ENCODE peak calls at places on chromosomes 3 and 15, in ten cellular contexts. F is AG10803; C is stomach; H is uterus; B is transverse colon; Y is coronary artery; S is CD8-positive, alpha-beta T cell; L is GM06990; W is lower lobe of right lung; K is esophagus squamous epithelium. M is an unnamed sample.

GRCh38 chr3:66565301-66565700 is 64.5 kb upstream of the LRIG1 start:
- DNase-seq in W (no peak), F (no peak), H (no peak), K (no peak), B (no peak), C (no peak), S (no peak), L (no peak), Y (no peak), M (no peak)

GRCh38 chr15:71735013-71735757 is 75.2 kb upstream of the NR2E3 start:
- DNase-seq in B (no peak), F (no peak), C (no peak), L (no peak), Y (no peak), H (no peak), W (no peak), S (no peak), K (no peak), M (no peak)

GRCh38 chr3:73148653-73149052 is 87.2 kb downstream of the EBLN2 start:
- DNase-seq in K (no peak), C (no peak), F (peak; percentile 49), Y (no peak), H (no peak), S (no peak), B (no peak), W (no peak), L (no peak), M (no peak)

GRCh38 chr15:40511472-40512133 is 40.8 kb downstream of the CHST14 start:
- DNase-seq in S (no peak), F (peak; percentile 35), K (no peak), C (peak; percentile 93), H (peak; percentile 56), B (peak; percentile 84), L (peak; percentile 52), W (peak; percentile 90), Y (no peak), M (peak; percentile 23)

GRCh38 chr15:95556866-95557225 is 773.7 kb upstream of the NR2F2 start:
- DNase-seq in B (no peak), K (no peak), C (no peak), W (no peak), L (no peak), S (no peak), H (no peak), F (no peak), Y (no peak), M (peak; percentile 93)

GRCh38 chr15:73962409-73962808 is 29.7 kb downstream of the STOML1 start:
- DNase-seq in F (peak; percentile 22), L (no peak), H (no peak), C (no peak), B (no peak), Y (no peak), S (no peak), W (no peak), K (no peak), M (no peak)

GRCh38 chr15:70422342-70422741 is 324.6 kb upstream of the TLE3 start:
- DNase-seq in L (no peak), F (no peak), S (no peak), Y (no peak), C (no peak), K (no peak), W (no peak), H (no peak), B (no peak), M (no peak)

GRCh38 chr15:67613708-67614107 is 71.2 kb downstream of the MAP2K5 start:
- DNase-seq in F (no peak), H (no peak), Y (no peak), B (no peak), S (no peak), W (no peak), L (no peak), K (no peak), C (no peak), M (no peak)

GRCh38 chr15:89783111-89783860 is 7.2 kb downstream of the MESP2 start:
- DNase-seq in L (no peak), B (no peak), F (peak; percentile 84), S (no peak), W (no peak), C (no peak), H (no peak), Y (peak; percentile 71), K (no peak), M (peak; percentile 32)

GRCh38 chr3:189304465-189305341 is 132.9 kb downstream of the TPRG1 start:
- DNase-seq in Y (no peak), B (peak; percentile 74), L (no peak), H (peak; percentile 70), K (no peak), C (peak; percentile 93), W (peak; percentile 63), S (no peak), F (peak; percentile 62), M (peak; percentile 54)

GRCh38 chr3:63927623-63928280 is 15.6 kb upstream of the SCAANT1 start:
- DNase-seq in C (no peak), Y (no peak), K (no peak), W (no peak), L (no peak), F (no peak), H (no peak), S (no peak), B (no peak), M (no peak)

GRCh38 chr3:120561251-120562045 is 34.7 kb upstream of the NDUFB4 start:
- DNase-seq in L (no peak), Y (no peak), H (peak; percentile 78), F (peak; percentile 68), W (peak; percentile 66), S (peak; percentile 69), C (peak; percentile 79), B (peak; percentile 77), K (no peak), M (peak; percentile 78)

GRCh38 chr15:64991536-64992135 is 1.9 kb upstream of the SPG21 start:
- DNase-seq in C (no peak), B (no peak), K (no peak), H (no peak), Y (no peak), F (peak; percentile 51), S (no peak), W (no peak), L (no peak), M (no peak)

DNA sequence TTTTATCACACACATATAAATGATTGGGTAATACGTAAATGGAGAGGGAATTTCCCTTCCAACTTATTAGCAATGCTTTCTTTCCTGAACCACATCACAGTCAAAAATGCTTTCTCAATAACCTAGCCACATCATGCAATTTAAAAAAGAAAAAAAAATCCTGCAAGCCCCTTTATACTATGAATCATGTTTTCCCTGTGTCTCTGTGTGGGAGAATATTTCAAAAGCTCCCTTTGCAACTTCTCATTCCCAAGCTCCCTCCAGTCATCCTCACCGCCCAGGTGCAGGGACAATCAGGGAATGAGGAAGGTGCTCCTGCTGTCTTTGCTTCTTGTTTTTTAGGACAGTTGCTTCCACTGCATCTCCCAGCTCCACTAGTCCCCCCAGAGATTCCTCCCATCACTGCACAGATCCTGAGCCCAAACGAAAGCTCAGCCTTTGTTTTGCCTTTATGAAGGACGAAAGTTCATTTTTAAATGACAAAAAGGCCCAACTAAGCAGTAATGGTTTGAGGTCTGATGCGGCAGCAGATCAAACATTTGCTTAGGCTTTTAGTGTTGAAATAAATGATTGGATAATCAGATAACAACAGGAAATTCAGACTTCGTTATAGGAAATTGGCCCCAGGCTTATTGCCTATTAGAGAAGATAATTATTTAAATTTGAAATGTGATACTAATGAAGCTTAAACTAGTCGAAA is 47.8 kb upstream of the ADGRG7 start:
- DNase-seq in L (no peak), W (no peak), B (no peak), C (no peak), Y (no peak), K (no peak), F (peak; percentile 87), S (no peak), H (no peak), M (peak; percentile 68)
- H3K4me3 ChIP-seq in L (no peak overlapping the region), W (no peak overlapping the region), B (no peak overlapping the region), C (no peak overlapping the region), Y (no peak overlapping the region), K (no peak overlapping the region), F (no peak overlapping the region), S (no peak overlapping the region), H (no peak overlapping the region), M (no peak overlapping the region)

DNA sequence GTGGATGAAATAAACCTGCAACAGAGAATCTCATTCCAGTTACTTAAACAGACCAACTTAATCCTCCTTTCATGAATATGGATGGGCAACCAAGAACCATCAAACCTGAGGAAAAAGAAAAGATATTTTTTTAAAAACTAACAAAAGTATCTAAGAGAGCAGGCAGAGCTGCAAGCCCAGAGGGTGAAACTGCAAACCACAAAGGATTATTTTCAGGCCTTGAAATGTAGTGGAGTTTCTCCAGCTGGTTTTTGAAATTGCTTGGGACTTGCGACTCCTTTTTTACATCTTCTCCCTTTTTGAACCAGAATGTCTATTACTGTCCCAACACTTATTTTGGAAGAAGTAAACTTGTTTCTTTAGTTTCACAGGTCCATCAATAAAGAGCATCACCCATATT is 87.4 kb downstream of the STAG1 start:
- DNase-seq in C (no peak), S (no peak), L (no peak), Y (no peak), W (no peak), K (no peak), H (no peak), F (peak; percentile 17), B (no peak), M (no peak)
- TF ChIP-seq CTCF in C (no peak), S (no peak), L (no peak), Y (no peak), W (no peak), K (no peak), H (no peak), F (no peak), B (no peak), M (no peak)

DNA sequence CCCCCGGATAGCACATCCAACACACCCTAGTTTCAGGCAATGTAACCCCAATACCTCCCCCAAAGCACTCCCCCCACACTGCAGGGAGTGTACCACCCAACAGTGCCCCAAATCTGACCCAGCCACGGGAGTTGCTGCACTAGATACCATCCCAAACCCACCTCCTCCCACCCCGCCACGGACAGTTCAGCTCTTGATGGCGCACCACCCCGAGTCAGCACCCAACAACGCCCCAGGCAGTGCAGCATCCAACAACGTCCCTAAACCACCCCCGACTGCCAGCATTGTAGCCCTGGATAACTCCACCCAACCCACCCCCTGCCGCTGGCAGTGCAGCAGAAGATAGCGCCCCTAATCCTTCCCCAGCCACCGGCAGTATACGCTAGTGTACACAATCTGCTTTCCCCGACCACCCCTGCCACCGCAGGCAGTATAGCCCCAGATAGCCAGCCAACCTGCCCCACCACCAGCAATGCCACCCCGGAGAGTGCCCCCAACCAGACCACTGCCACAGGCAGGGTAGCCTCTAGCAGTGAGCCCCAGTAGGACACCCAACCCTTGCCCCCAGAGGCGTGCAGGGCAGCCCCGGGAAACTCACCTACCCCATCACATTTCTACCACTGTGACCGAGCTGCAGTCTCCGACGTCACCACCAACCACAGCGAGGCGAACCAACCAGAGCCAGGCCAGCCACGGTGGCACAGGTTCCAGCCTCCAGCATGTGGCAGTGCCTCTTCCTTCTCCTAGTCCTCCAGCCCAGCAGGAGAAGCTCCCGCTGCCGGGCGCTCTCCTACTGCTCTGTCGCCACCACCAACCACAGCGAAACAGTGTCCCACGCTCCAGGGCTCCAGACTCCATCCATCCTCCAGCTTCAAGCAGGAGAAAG is 178.1 kb downstream of the POTEB3 start:
- DNase-seq in Y (peak; percentile 74), C (no peak), F (no peak), K (no peak), B (no peak), S (peak; percentile 18), L (no peak), H (no peak), W (peak; percentile 58), M (peak; percentile 0)
- H3K4me3 ChIP-seq in Y (no peak overlapping the region), C (no peak overlapping the region), F (no peak overlapping the region), K (no peak overlapping the region), B (no peak overlapping the region), S (no peak overlapping the region), L (no peak overlapping the region), H (no peak overlapping the region), W (no peak overlapping the region), M (no peak overlapping the region)

GRCh38 chr15:48963524-48964113 is at the start of gene SHC4:
- DNase-seq in B (peak; percentile 34), F (peak; percentile 70), L (no peak), S (no peak), W (no peak), K (no peak), Y (no peak), H (peak; percentile 68), C (peak; percentile 44), M (peak; percentile 87)
- TF ChIP-seq CTCF in B (no peak), F (peak; percentile 49), L (peak; percentile 4), S (no peak), W (no peak), K (no peak), Y (no peak), H (peak; percentile 17), C (no peak), M (peak; percentile 42)

M was measured in astrocyte of the spinal cord.